ENCODE peak calls at places on chromosomes 4 and X, in four cellular contexts. Z is PC-9, D is EH, S is fibroblast of pulmonary artery. U is an unnamed sample.

GRCh38 chrX:116667346-116667745 is 204.6 kb upstream of the CT83 start:
- DNase-seq in S (no peak), D (no peak), Z (no peak), U (no peak)

GRCh38 chr4:149708513-149709175 is 107.0 kb downstream of the IQCM start:
- DNase-seq in S (peak), D (peak), Z (no peak), U (peak)

GRCh38 chrX:41478397-41478911 is 31.3 kb downstream of the NYX start:
- DNase-seq in Z (no peak), S (no peak), D (peak), U (no peak)

GRCh38 chrX:57286507-57287251 is at the start of gene FAAH2:
- DNase-seq in Z (peak), D (no peak), S (no peak), U (no peak)

GRCh38 chrX:48520976-48521352 is 644 bp upstream of the EBP start:
- DNase-seq in D (no peak), S (no peak), Z (no peak), U (peak)

GRCh38 chr4:117093581-117093980 is 8.2 kb upstream of the TRAM1L1 start:
- DNase-seq in Z (no peak), D (peak), S (peak), U (no peak)

GRCh38 chr4:1855334-1856070 is 454 bp downstream of the LETM1 start:
- DNase-seq in Z (no peak), D (peak), S (no peak), U (no peak)

GRCh38 chr4:101420661-101421060 is 73.3 kb upstream of the PPP3CA start:
- DNase-seq in S (peak), D (no peak), Z (no peak), U (no peak)

GRCh38 chrX:41238543-41238942 is 95.4 kb upstream of the DDX3X start:
- DNase-seq in S (peak), D (peak), Z (peak), U (peak)

U was measured in EL.